ENCODE peak calls at places on chromosomes 5 and 9, in nine cellular contexts. One of them, this sample, is unnamed.
A peak's percentile ranks its signal among the peaks of the same experiment; 100 is the strongest.

GRCh38 chr5:56206126-56206525 is 27.0 kb downstream of the ANKRD55 start:
- DNase-seq in H1: no peak
- DNase-seq in adrenal gland: no peak
- DNase-seq in sigmoid colon: no peak
- DNase-seq in right lobe of liver: no peak
- DNase-seq in A549: no peak
- DNase-seq in tibial nerve: no peak
- DNase-seq in upper lobe of left lung: no peak
- DNase-seq in ovary: no peak
- DNase-seq in this sample: no peak

GRCh38 chr5:43007911-43008368 is 32.2 kb downstream of the ANXA2R start:
- DNase-seq in H1: no peak
- DNase-seq in adrenal gland: peak; percentile 84
- DNase-seq in sigmoid colon: peak; percentile 78
- DNase-seq in right lobe of liver: peak; percentile 61
- DNase-seq in A549: peak; percentile 89
- DNase-seq in tibial nerve: peak; percentile 22
- DNase-seq in upper lobe of left lung: peak; percentile 77
- DNase-seq in ovary: peak; percentile 50
- DNase-seq in this sample: peak; percentile 94

GRCh38 chr5:132055808-132056609 is 4.4 kb upstream of the IL3 start:
- DNase-seq in H1: no peak
- DNase-seq in adrenal gland: peak; percentile 37
- DNase-seq in sigmoid colon: peak; percentile 61
- DNase-seq in right lobe of liver: peak; percentile 34
- DNase-seq in A549: no peak
- DNase-seq in tibial nerve: no peak
- DNase-seq in upper lobe of left lung: no peak
- DNase-seq in ovary: no peak
- DNase-seq in this sample: peak; percentile 84

GRCh38 chr5:150139334-150139733 is 16.3 kb downstream of the PDGFRB start:
- DNase-seq in H1: no peak
- DNase-seq in adrenal gland: no peak
- DNase-seq in sigmoid colon: no peak
- DNase-seq in right lobe of liver: no peak
- DNase-seq in A549: no peak
- DNase-seq in tibial nerve: no peak
- DNase-seq in upper lobe of left lung: no peak
- DNase-seq in ovary: no peak
- DNase-seq in this sample: no peak

GRCh38 chr5:166499452-166500240 is 1791.8 kb upstream of the WWC1 start:
- DNase-seq in H1: no peak
- DNase-seq in adrenal gland: no peak
- DNase-seq in sigmoid colon: no peak
- DNase-seq in right lobe of liver: no peak
- DNase-seq in A549: no peak
- DNase-seq in tibial nerve: no peak
- DNase-seq in upper lobe of left lung: no peak
- DNase-seq in ovary: no peak
- DNase-seq in this sample: no peak

GRCh38 chr5:74594172-74595040 is 46.1 kb downstream of the ENC1 start:
- DNase-seq in H1: no peak
- DNase-seq in adrenal gland: no peak
- DNase-seq in sigmoid colon: no peak
- DNase-seq in right lobe of liver: no peak
- DNase-seq in A549: no peak
- DNase-seq in tibial nerve: no peak
- DNase-seq in upper lobe of left lung: no peak
- DNase-seq in ovary: no peak
- DNase-seq in this sample: no peak

GRCh38 chr9:73527521-73527920 is 375.9 kb downstream of the ANXA1 start:
- DNase-seq in H1: no peak
- DNase-seq in adrenal gland: no peak
- DNase-seq in sigmoid colon: no peak
- DNase-seq in right lobe of liver: no peak
- DNase-seq in A549: no peak
- DNase-seq in tibial nerve: no peak
- DNase-seq in upper lobe of left lung: no peak
- DNase-seq in ovary: no peak
- DNase-seq in this sample: no peak

GRCh38 chr5:181173420-181174342 is 26.3 kb downstream of the OR2V2 start:
- DNase-seq in H1: peak; percentile 94
- DNase-seq in adrenal gland: no peak
- DNase-seq in sigmoid colon: no peak
- DNase-seq in right lobe of liver: no peak
- DNase-seq in A549: peak; percentile 99
- DNase-seq in tibial nerve: no peak
- DNase-seq in upper lobe of left lung: no peak
- DNase-seq in ovary: no peak
- DNase-seq in this sample: no peak

GRCh38 chr5:168151041-168151440 is 140.4 kb upstream of the WWC1 start:
- DNase-seq in H1: no peak
- DNase-seq in adrenal gland: no peak
- DNase-seq in sigmoid colon: no peak
- DNase-seq in right lobe of liver: no peak
- DNase-seq in A549: no peak
- DNase-seq in tibial nerve: no peak
- DNase-seq in upper lobe of left lung: no peak
- DNase-seq in ovary: no peak
- DNase-seq in this sample: no peak

GRCh38 chr5:3163626-3164025 is 412.1 kb upstream of the IRX2 start:
- DNase-seq in H1: no peak
- DNase-seq in adrenal gland: no peak
- DNase-seq in sigmoid colon: no peak
- DNase-seq in right lobe of liver: no peak
- DNase-seq in A549: no peak
- DNase-seq in tibial nerve: no peak
- DNase-seq in upper lobe of left lung: no peak
- DNase-seq in ovary: no peak
- DNase-seq in this sample: no peak

GRCh38 chr9:106862115-106862945 is 636 bp upstream of the ZNF462 start:
- DNase-seq in H1: no peak
- DNase-seq in adrenal gland: no peak
- DNase-seq in sigmoid colon: peak; percentile 73
- DNase-seq in right lobe of liver: no peak
- DNase-seq in A549: peak; percentile 43
- DNase-seq in tibial nerve: peak; percentile 15
- DNase-seq in upper lobe of left lung: peak; percentile 52
- DNase-seq in ovary: peak; percentile 64
- DNase-seq in this sample: no peak

GRCh38 chr9:106859957-106860715 is 2.8 kb upstream of the ZNF462 start:
- DNase-seq in H1: no peak
- DNase-seq in adrenal gland: no peak
- DNase-seq in sigmoid colon: peak; percentile 82
- DNase-seq in right lobe of liver: peak; percentile 45
- DNase-seq in A549: peak; percentile 48
- DNase-seq in tibial nerve: no peak
- DNase-seq in upper lobe of left lung: peak; percentile 41
- DNase-seq in ovary: peak; percentile 56
- DNase-seq in this sample: peak; percentile 91

GRCh38 chr9:106862946-106863740 is at the start of gene ZNF462:
- DNase-seq in H1: no peak
- DNase-seq in adrenal gland: peak; percentile 85
- DNase-seq in sigmoid colon: peak; percentile 81
- DNase-seq in right lobe of liver: no peak
- DNase-seq in A549: peak; percentile 63
- DNase-seq in tibial nerve: peak; percentile 27
- DNase-seq in upper lobe of left lung: no peak
- DNase-seq in ovary: peak; percentile 70
- DNase-seq in this sample: no peak

GRCh38 chr9:106861585-106862114 is 1.3 kb upstream of the ZNF462 start:
- DNase-seq in H1: no peak
- DNase-seq in adrenal gland: no peak
- DNase-seq in sigmoid colon: no peak
- DNase-seq in right lobe of liver: no peak
- DNase-seq in A549: no peak
- DNase-seq in tibial nerve: no peak
- DNase-seq in upper lobe of left lung: no peak
- DNase-seq in ovary: no peak
- DNase-seq in this sample: no peak

GRCh38 chr9:106860731-106861584 is 2.0 kb upstream of the ZNF462 start:
- DNase-seq in H1: no peak
- DNase-seq in adrenal gland: no peak
- DNase-seq in sigmoid colon: peak; percentile 75
- DNase-seq in right lobe of liver: peak; percentile 45
- DNase-seq in A549: peak; percentile 14
- DNase-seq in tibial nerve: peak; percentile 13
- DNase-seq in upper lobe of left lung: no peak
- DNase-seq in ovary: peak; percentile 53
- DNase-seq in this sample: no peak
- H3K4me3 ChIP-seq in H1: peak overlapping the region; percentile 88
- H3K4me3 ChIP-seq in adrenal gland: peak overlapping the region; percentile 76
- H3K4me3 ChIP-seq in sigmoid colon: peak overlapping the region; percentile 74
- H3K4me3 ChIP-seq in right lobe of liver: peak overlapping the region; percentile 25
- H3K4me3 ChIP-seq in A549: peak overlapping the region; percentile 81
- H3K4me3 ChIP-seq in tibial nerve: peak overlapping the region; percentile 57
- H3K4me3 ChIP-seq in upper lobe of left lung: peak overlapping the region; percentile 26
- H3K4me3 ChIP-seq in ovary: peak overlapping the region; percentile 58
- H3K4me3 ChIP-seq in this sample: peak overlapping the region; percentile 78

GRCh38 chr9:35057271-35057620 is 15.2 kb downstream of the VCP start:
- DNase-seq in H1: no peak
- DNase-seq in adrenal gland: no peak
- DNase-seq in sigmoid colon: no peak
- DNase-seq in right lobe of liver: no peak
- DNase-seq in A549: no peak
- DNase-seq in tibial nerve: no peak
- DNase-seq in upper lobe of left lung: no peak
- DNase-seq in ovary: no peak
- DNase-seq in this sample: no peak

GRCh38 chr9:35051069-35051967 is 21.1 kb downstream of the VCP start:
- DNase-seq in H1: no peak
- DNase-seq in adrenal gland: peak; percentile 87
- DNase-seq in sigmoid colon: no peak
- DNase-seq in right lobe of liver: no peak
- DNase-seq in A549: peak; percentile 52
- DNase-seq in tibial nerve: no peak
- DNase-seq in upper lobe of left lung: peak; percentile 28
- DNase-seq in ovary: peak; percentile 34
- DNase-seq in this sample: peak; percentile 81

GRCh38 chr9:35056571-35057270 is 15.7 kb downstream of the VCP start:
- DNase-seq in H1: no peak
- DNase-seq in adrenal gland: no peak
- DNase-seq in sigmoid colon: no peak
- DNase-seq in right lobe of liver: no peak
- DNase-seq in A549: no peak
- DNase-seq in tibial nerve: no peak
- DNase-seq in upper lobe of left lung: no peak
- DNase-seq in ovary: no peak
- DNase-seq in this sample: no peak

GRCh38 chr9:35054871-35055644 is 17.4 kb downstream of the VCP start:
- DNase-seq in H1: no peak
- DNase-seq in adrenal gland: no peak
- DNase-seq in sigmoid colon: no peak
- DNase-seq in right lobe of liver: no peak
- DNase-seq in A549: no peak
- DNase-seq in tibial nerve: no peak
- DNase-seq in upper lobe of left lung: no peak
- DNase-seq in ovary: no peak
- DNase-seq in this sample: no peak

GRCh38 chr9:35054185-35054835 is 18.1 kb downstream of the VCP start:
- DNase-seq in H1: no peak
- DNase-seq in adrenal gland: no peak
- DNase-seq in sigmoid colon: no peak
- DNase-seq in right lobe of liver: no peak
- DNase-seq in A549: no peak
- DNase-seq in tibial nerve: no peak
- DNase-seq in upper lobe of left lung: no peak
- DNase-seq in ovary: no peak
- DNase-seq in this sample: no peak
- TF ChIP-seq POLR2A in H1: no peak
- TF ChIP-seq POLR2A in adrenal gland: no peak
- TF ChIP-seq POLR2A in sigmoid colon: no peak
- TF ChIP-seq POLR2A in right lobe of liver: no peak
- TF ChIP-seq POLR2A in A549: no peak
- TF ChIP-seq POLR2A in tibial nerve: no peak
- TF ChIP-seq POLR2A in upper lobe of left lung: no peak
- TF ChIP-seq POLR2A in ovary: no peak
- TF ChIP-seq POLR2A in this sample: no peak

DNA sequence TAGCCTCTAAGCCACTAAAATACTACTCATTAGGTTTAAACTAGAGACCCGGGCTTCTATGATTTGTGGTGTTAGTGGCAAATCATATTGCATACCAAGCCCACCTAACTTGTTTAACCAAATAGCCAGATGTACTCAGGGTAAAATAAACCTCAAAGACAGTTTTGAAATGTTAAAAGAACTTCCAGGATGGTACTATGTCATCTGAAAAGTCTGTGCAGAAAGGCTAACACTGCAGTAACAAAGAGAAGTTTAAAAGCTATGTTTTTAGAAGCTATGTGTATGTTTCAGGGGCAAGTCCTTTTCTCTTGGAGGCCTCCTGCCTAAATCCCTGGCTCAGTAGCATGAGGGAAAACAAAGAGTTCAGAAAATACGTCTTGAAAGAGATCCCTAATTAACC is 84.9 kb upstream of the IL7R start:
- DNase-seq in H1: no peak
- DNase-seq in adrenal gland: no peak
- DNase-seq in sigmoid colon: no peak
- DNase-seq in right lobe of liver: no peak
- DNase-seq in A549: no peak
- DNase-seq in tibial nerve: no peak
- DNase-seq in upper lobe of left lung: no peak
- DNase-seq in ovary: no peak
- DNase-seq in this sample: no peak
- TF ChIP-seq CTCF in H1: no peak
- TF ChIP-seq CTCF in adrenal gland: no peak
- TF ChIP-seq CTCF in sigmoid colon: no peak
- TF ChIP-seq CTCF in right lobe of liver: no peak
- TF ChIP-seq CTCF in A549: no peak
- TF ChIP-seq CTCF in tibial nerve: no peak
- TF ChIP-seq CTCF in upper lobe of left lung: no peak
- TF ChIP-seq CTCF in ovary: no peak
- TF ChIP-seq CTCF in this sample: no peak

DNA sequence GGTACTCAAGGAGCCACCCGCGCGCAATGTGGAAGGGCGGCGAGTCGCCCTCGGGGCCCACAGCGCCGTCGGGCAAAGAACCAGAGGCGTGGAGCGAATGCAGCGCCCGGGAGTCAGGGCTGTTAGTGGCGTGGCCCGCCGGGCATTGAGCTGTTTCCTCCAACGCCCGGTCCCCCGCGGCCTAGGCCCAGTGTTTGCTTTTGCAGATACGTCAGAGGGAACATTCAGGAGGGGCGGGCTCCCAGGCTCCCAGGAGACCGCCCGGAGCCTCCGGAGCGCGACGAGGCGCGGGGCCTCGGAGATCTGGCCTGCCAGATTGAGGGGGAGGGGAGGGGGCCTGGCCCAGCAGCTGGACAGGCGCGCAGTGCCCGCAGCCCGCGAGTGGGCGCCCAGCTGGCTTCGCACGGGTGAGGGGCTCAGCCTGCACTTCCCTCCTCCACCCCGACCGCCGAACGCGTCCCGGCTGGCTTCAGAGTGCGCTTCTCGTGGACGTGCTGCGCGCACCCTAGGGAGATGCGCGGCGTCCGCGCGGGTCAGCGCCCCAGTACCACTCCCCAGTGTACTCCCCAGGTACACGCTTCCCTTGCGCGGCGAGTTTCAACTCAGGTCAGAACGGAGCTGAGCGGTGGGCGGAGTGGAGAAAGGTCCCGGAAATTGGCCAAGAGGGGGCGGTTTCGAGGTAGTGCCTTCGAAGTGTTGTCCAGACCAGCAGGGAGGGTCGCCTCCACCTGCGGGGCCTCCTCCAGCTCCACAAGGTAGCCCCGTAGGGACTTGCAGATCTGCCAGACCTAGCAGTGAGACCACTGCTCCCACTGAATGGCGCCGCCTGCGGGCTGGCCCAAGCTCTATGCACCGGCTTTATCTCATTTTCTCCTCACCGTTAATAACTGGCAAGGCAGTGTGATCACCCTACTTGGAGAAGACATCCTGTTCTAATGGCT is 130.4 kb downstream of the TMEM174 start:
- DNase-seq in H1: no peak
- DNase-seq in adrenal gland: no peak
- DNase-seq in sigmoid colon: no peak
- DNase-seq in right lobe of liver: no peak
- DNase-seq in A549: peak; percentile 54
- DNase-seq in tibial nerve: no peak
- DNase-seq in upper lobe of left lung: no peak
- DNase-seq in ovary: no peak
- DNase-seq in this sample: no peak
- H3K4me3 ChIP-seq in H1: peak overlapping the region; percentile 74
- H3K4me3 ChIP-seq in adrenal gland: no peak overlapping the region
- H3K4me3 ChIP-seq in sigmoid colon: no peak overlapping the region
- H3K4me3 ChIP-seq in right lobe of liver: no peak overlapping the region
- H3K4me3 ChIP-seq in A549: peak overlapping the region; percentile 47
- H3K4me3 ChIP-seq in tibial nerve: peak overlapping the region; percentile 0
- H3K4me3 ChIP-seq in upper lobe of left lung: no peak overlapping the region
- H3K4me3 ChIP-seq in ovary: no peak overlapping the region
- H3K4me3 ChIP-seq in this sample: no peak overlapping the region